ENCODE peak calls at places on chromosomes 1 and 21, in four cellular contexts. W, P, A and Y are unnamed samples.

GRCh38 chr1:231159963-231160761 is 1.7 kb upstream of the TRIM67 start:
- DNase-seq in W (no peak), P (no peak), A (no peak), Y (no peak)

GRCh38 chr21:39663742-39664492 is 51.2 kb downstream of the B3GALT5 start:
- DNase-seq in W (no peak), P (no peak), A (no peak), Y (no peak)

GRCh38 chr1:24954631-24955030 is 24.6 kb upstream of the RUNX3 start:
- DNase-seq in W (no peak), P (no peak), A (no peak), Y (no peak)

GRCh38 chr21:33403128-33403785 is at the start of gene IFNGR2:
- DNase-seq in W (peak), P (peak), A (peak), Y (no peak)

GRCh38 chr1:65389296-65389695 is 31.2 kb upstream of the LEPR start:
- DNase-seq in W (no peak), P (no peak), A (no peak), Y (no peak)

GRCh38 chr1:18324246-18324645 is 156.5 kb upstream of the KLHDC7A start:
- DNase-seq in W (no peak), P (no peak), A (no peak), Y (no peak)

GRCh38 chr1:107963601-107964396 is 1.2 kb downstream of the VAV3 start:
- DNase-seq in W (no peak), P (peak), A (peak), Y (no peak)

GRCh38 chr21:41147096-41147978 is 20.6 kb upstream of the BACE2 start:
- DNase-seq in W (no peak), P (no peak), A (no peak), Y (no peak)

DNA sequence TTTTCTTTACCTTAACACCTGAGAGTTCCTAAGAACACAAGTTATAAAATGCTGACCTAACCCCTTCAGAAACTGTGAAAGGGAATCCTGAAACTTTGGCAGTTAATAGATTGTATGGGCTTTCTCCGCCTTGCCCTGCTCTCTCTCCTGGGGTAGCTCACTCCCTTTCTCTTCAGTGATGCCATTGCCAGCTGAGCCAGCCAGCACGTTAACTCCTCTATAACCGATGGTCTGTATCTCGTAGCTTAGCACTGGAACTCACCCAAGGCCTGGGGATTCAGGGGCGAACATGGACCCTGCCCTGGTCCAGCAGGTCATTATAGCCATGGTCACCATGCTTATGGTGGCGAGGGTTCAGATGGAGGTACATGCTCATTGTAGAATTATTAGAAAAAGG is 40.7 kb downstream of the TRAPPC10 start:
- DNase-seq in W (no peak), P (no peak), A (no peak), Y (no peak)
- H3K27ac ChIP-seq in W (no peak), P (no peak), A (no peak), Y (no peak)

GRCh38 chr1:22447581-22448215 is 4.0 kb upstream of the ZBTB40 start:
- DNase-seq in W (no peak), P (no peak), A (no peak), Y (no peak)
- H3K27ac ChIP-seq in W (no peak), P (no peak), A (no peak), Y (peak)

GRCh38 chr1:117341123-117341522 is 26.1 kb upstream of the MAN1A2 start:
- DNase-seq in W (no peak), P (no peak), A (no peak), Y (no peak)

GRCh38 chr1:117335376-117336086 is 31.7 kb upstream of the MAN1A2 start:
- DNase-seq in W (no peak), P (no peak), A (no peak), Y (no peak)

GRCh38 chr1:117342397-117342796 is 24.9 kb upstream of the MAN1A2 start:
- DNase-seq in W (no peak), P (peak), A (no peak), Y (no peak)

GRCh38 chr1:117336087-117336817 is 31.0 kb upstream of the MAN1A2 start:
- DNase-seq in W (no peak), P (no peak), A (no peak), Y (no peak)

DNA sequence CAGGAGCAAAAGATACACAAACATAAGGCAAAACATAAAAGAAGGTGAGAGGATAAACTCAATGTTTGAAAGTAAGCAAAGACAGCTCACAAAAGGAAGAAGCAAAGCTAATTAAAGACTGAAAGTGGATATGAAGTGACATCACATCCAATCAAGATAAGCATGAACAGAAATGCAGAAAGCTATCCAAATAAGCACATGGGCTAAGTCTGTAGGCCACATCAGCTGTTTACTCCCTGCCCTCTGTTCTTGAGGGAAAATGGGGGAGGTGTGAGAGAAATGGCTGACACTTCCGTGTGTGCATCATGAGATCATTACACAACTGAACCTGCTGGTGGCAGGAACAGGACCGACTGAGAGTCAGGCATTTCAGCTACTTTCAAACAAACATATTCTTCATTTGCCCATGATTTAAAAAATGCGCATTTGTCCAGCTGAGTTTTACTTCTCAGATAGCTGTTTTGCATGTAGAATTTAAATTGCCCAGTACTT is 27.3 kb upstream of the MAN1A2 start:
- DNase-seq in W (peak), P (peak), A (peak), Y (no peak)
- H3K27ac ChIP-seq in W (no peak), P (no peak), A (no peak), Y (no peak)

DNA sequence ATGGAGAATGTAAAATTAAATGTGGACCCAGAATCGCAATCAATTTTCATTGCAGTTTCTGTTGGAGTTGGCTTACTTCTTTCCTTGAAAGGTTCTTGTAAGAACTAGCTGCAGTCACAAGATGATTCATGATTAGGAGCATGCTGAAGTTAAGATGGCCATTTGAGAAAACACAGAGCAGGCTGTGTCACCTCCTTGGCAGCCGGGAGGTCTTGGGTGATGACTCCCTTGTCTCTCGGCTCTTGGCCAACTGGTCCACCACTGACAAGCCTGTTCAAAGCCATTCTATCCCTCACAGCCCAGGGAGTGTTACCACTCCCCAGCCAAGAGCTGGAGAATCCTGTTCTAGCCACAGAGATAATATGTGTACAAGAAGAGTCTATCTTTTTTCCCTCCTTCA is 40.6 kb downstream of the OPTC start:
- DNase-seq in W (peak), P (no peak), A (no peak), Y (no peak)
- H3K27ac ChIP-seq in W (peak), P (no peak), A (no peak), Y (no peak)